ENCODE peak calls at places on chromosomes 1 and 21, in five cellular contexts. One of them, this sample, is unnamed.

GRCh38 chr1:51736702-51737101 is 119.8 kb downstream of the OSBPL9 start:
- DNase-seq in cardiac muscle cell: peak; percentile 78
- DNase-seq in neural progenitor cell: no peak
- DNase-seq in fibroblast of mammary gland: peak; percentile 79
- DNase-seq in lower leg skin: no peak
- DNase-seq in this sample: peak; percentile 50

GRCh38 chr1:234645474-234645953 is 35.5 kb upstream of the IRF2BP2 start:
- DNase-seq in lower leg skin: no peak
- DNase-seq in cardiac muscle cell: no peak
- DNase-seq in fibroblast of mammary gland: peak; percentile 42
- DNase-seq in neural progenitor cell: no peak
- DNase-seq in this sample: no peak

GRCh38 chr1:22774483-22775182 is 64.0 kb downstream of the EPHB2 start:
- DNase-seq in lower leg skin: no peak
- DNase-seq in cardiac muscle cell: no peak
- DNase-seq in neural progenitor cell: no peak
- DNase-seq in fibroblast of mammary gland: no peak
- DNase-seq in this sample: no peak

GRCh38 chr1:183804382-183804781 is 538 bp upstream of the RGL1 start:
- DNase-seq in cardiac muscle cell: no peak
- DNase-seq in lower leg skin: peak; percentile 86
- DNase-seq in neural progenitor cell: peak; percentile 29
- DNase-seq in fibroblast of mammary gland: no peak
- DNase-seq in this sample: no peak

GRCh38 chr1:206507395-206508129 is at the start of gene RASSF5:
- DNase-seq in cardiac muscle cell: peak; percentile 84
- DNase-seq in lower leg skin: peak; percentile 97
- DNase-seq in neural progenitor cell: peak; percentile 81
- DNase-seq in fibroblast of mammary gland: no peak
- DNase-seq in this sample: peak; percentile 66

GRCh38 chr1:62337535-62337784 is 18.2 kb upstream of the KANK4 start:
- DNase-seq in fibroblast of mammary gland: no peak
- DNase-seq in cardiac muscle cell: no peak
- DNase-seq in lower leg skin: no peak
- DNase-seq in neural progenitor cell: no peak
- DNase-seq in this sample: no peak

GRCh38 chr1:171343727-171344472 is 29.9 kb downstream of the FMO4 start:
- DNase-seq in neural progenitor cell: no peak
- DNase-seq in fibroblast of mammary gland: peak; percentile 14
- DNase-seq in cardiac muscle cell: no peak
- DNase-seq in lower leg skin: no peak
- DNase-seq in this sample: no peak

GRCh38 chr21:31974454-31974985 is 101.7 kb downstream of the HUNK start:
- DNase-seq in lower leg skin: peak; percentile 82
- DNase-seq in cardiac muscle cell: no peak
- DNase-seq in fibroblast of mammary gland: no peak
- DNase-seq in neural progenitor cell: peak; percentile 67
- DNase-seq in this sample: no peak

GRCh38 chr21:45334591-45335081 is 46.9 kb upstream of the POFUT2 start:
- DNase-seq in fibroblast of mammary gland: no peak
- DNase-seq in lower leg skin: no peak
- DNase-seq in neural progenitor cell: no peak
- DNase-seq in cardiac muscle cell: no peak
- DNase-seq in this sample: no peak

GRCh38 chr1:26923711-26924110 is 2.2 kb downstream of the NUDC start:
- DNase-seq in lower leg skin: no peak
- DNase-seq in fibroblast of mammary gland: peak; percentile 19
- DNase-seq in neural progenitor cell: no peak
- DNase-seq in cardiac muscle cell: no peak
- DNase-seq in this sample: no peak

GRCh38 chr1:175015243-175015642 is 8.0 kb downstream of the MRPS14 start:
- DNase-seq in neural progenitor cell: no peak
- DNase-seq in lower leg skin: no peak
- DNase-seq in cardiac muscle cell: no peak
- DNase-seq in fibroblast of mammary gland: peak; percentile 60
- DNase-seq in this sample: peak; percentile 75

GRCh38 chr1:166136252-166136651 is 30.5 kb downstream of the FAM78B start:
- DNase-seq in cardiac muscle cell: no peak
- DNase-seq in neural progenitor cell: no peak
- DNase-seq in fibroblast of mammary gland: no peak
- DNase-seq in lower leg skin: no peak
- DNase-seq in this sample: no peak

GRCh38 chr21:14911351-14911750 is 153.4 kb downstream of the NRIP1 start:
- DNase-seq in fibroblast of mammary gland: no peak
- DNase-seq in lower leg skin: no peak
- DNase-seq in neural progenitor cell: no peak
- DNase-seq in cardiac muscle cell: no peak
- DNase-seq in this sample: no peak

GRCh38 chr1:214573386-214574358 is 22.3 kb upstream of the PTPN14 start:
- DNase-seq in cardiac muscle cell: no peak
- DNase-seq in lower leg skin: no peak
- DNase-seq in fibroblast of mammary gland: peak; percentile 50
- DNase-seq in neural progenitor cell: no peak
- DNase-seq in this sample: no peak

GRCh38 chr1:201172336-201172735 is 18.1 kb upstream of the TMEM9 start:
- DNase-seq in cardiac muscle cell: peak; percentile 43
- DNase-seq in neural progenitor cell: no peak
- DNase-seq in fibroblast of mammary gland: no peak
- DNase-seq in lower leg skin: peak; percentile 52
- DNase-seq in this sample: no peak

GRCh38 chr1:169834869-169835268 is 40.2 kb upstream of the METTL18 start:
- DNase-seq in fibroblast of mammary gland: no peak
- DNase-seq in lower leg skin: no peak
- DNase-seq in neural progenitor cell: no peak
- DNase-seq in cardiac muscle cell: no peak
- DNase-seq in this sample: no peak

GRCh38 chr1:25658791-25659431 is 42.3 kb downstream of the MAN1C1 start:
- DNase-seq in cardiac muscle cell: no peak
- DNase-seq in lower leg skin: peak; percentile 72
- DNase-seq in fibroblast of mammary gland: peak; percentile 8
- DNase-seq in neural progenitor cell: no peak
- DNase-seq in this sample: no peak

GRCh38 chr1:110787328-110788071 is 85.4 kb upstream of the CD53 start:
- DNase-seq in fibroblast of mammary gland: no peak
- DNase-seq in cardiac muscle cell: no peak
- DNase-seq in lower leg skin: no peak
- DNase-seq in neural progenitor cell: no peak
- DNase-seq in this sample: no peak

GRCh38 chr1:47533176-47534039 is 95.6 kb downstream of the FOXD2 start:
- DNase-seq in neural progenitor cell: peak; percentile 94
- DNase-seq in cardiac muscle cell: peak; percentile 50
- DNase-seq in fibroblast of mammary gland: peak; percentile 53
- DNase-seq in lower leg skin: peak; percentile 87
- DNase-seq in this sample: peak; percentile 66

GRCh38 chr1:9231648-9232332 is 2.8 kb upstream of the H6PD start:
- DNase-seq in fibroblast of mammary gland: peak; percentile 56
- DNase-seq in lower leg skin: no peak
- DNase-seq in neural progenitor cell: no peak
- DNase-seq in cardiac muscle cell: no peak
- DNase-seq in this sample: no peak

GRCh38 chr1:98385691-98386090 is 275.8 kb upstream of the SNX7 start:
- DNase-seq in neural progenitor cell: no peak
- DNase-seq in lower leg skin: no peak
- DNase-seq in fibroblast of mammary gland: peak; percentile 33
- DNase-seq in cardiac muscle cell: no peak
- DNase-seq in this sample: no peak

GRCh38 chr21:18449586-18449985 is 46.0 kb upstream of the TMPRSS15 start:
- DNase-seq in fibroblast of mammary gland: peak; percentile 19
- DNase-seq in lower leg skin: no peak
- DNase-seq in neural progenitor cell: no peak
- DNase-seq in cardiac muscle cell: no peak
- DNase-seq in this sample: no peak

GRCh38 chr1:96236156-96236739 is 485.3 kb upstream of the PTBP2 start:
- DNase-seq in lower leg skin: no peak
- DNase-seq in fibroblast of mammary gland: peak; percentile 81
- DNase-seq in cardiac muscle cell: peak; percentile 52
- DNase-seq in neural progenitor cell: peak; percentile 56
- DNase-seq in this sample: peak; percentile 80

GRCh38 chr1:33337994-33338494 is 17.1 kb upstream of the A3GALT2 start:
- DNase-seq in cardiac muscle cell: no peak
- DNase-seq in neural progenitor cell: no peak
- DNase-seq in lower leg skin: no peak
- DNase-seq in fibroblast of mammary gland: peak; percentile 85
- DNase-seq in this sample: peak; percentile 91

GRCh38 chr1:33341190-33341589 is 20.3 kb upstream of the A3GALT2 start:
- DNase-seq in fibroblast of mammary gland: peak; percentile 86
- DNase-seq in lower leg skin: no peak
- DNase-seq in cardiac muscle cell: no peak
- DNase-seq in neural progenitor cell: no peak
- DNase-seq in this sample: peak; percentile 45

GRCh38 chr1:33338495-33339211 is 17.8 kb upstream of the A3GALT2 start:
- DNase-seq in lower leg skin: peak; percentile 88
- DNase-seq in fibroblast of mammary gland: peak; percentile 97
- DNase-seq in neural progenitor cell: peak; percentile 94
- DNase-seq in cardiac muscle cell: peak; percentile 28
- DNase-seq in this sample: peak; percentile 99

GRCh38 chr1:33342041-33342723 is 21.3 kb upstream of the A3GALT2 start:
- DNase-seq in lower leg skin: peak; percentile 94
- DNase-seq in fibroblast of mammary gland: peak; percentile 99
- DNase-seq in cardiac muscle cell: no peak
- DNase-seq in neural progenitor cell: peak; percentile 90
- DNase-seq in this sample: peak; percentile 99

DNA sequence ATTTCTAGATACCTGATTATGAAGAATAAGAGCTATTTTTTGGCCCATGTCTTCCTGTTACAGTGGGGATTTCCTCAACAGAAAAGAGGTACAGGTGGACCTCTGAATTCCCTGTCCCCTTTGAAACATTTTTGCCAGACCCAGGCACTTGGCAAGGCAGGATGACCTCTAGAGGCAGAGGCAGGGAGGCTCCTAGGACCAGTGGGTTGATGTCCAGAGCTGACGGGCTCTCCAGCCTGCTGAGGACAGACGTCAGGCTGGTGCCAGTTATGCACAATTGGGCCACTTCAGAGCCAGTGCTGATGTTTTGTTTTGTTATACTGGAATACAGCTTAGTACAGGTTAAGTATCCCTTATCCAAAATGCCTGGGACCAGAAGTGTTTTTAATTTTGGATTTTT is 18.5 kb upstream of the A3GALT2 start:
- DNase-seq in lower leg skin: no peak
- DNase-seq in cardiac muscle cell: no peak
- DNase-seq in fibroblast of mammary gland: peak; percentile 56
- DNase-seq in neural progenitor cell: peak; percentile 59
- DNase-seq in this sample: peak; percentile 37
- TF ChIP-seq CTCF in lower leg skin: no peak
- TF ChIP-seq CTCF in cardiac muscle cell: peak; percentile 38
- TF ChIP-seq CTCF in fibroblast of mammary gland: peak; percentile 40
- TF ChIP-seq CTCF in neural progenitor cell: peak; percentile 40
- TF ChIP-seq CTCF in this sample: peak; percentile 34

GRCh38 chr1:46058936-46059335 is 73.5 kb downstream of the PIK3R3 start:
- DNase-seq in neural progenitor cell: no peak
- DNase-seq in lower leg skin: no peak
- DNase-seq in fibroblast of mammary gland: no peak
- DNase-seq in cardiac muscle cell: no peak
- DNase-seq in this sample: no peak

GRCh38 chr1:46061146-46061545 is 71.3 kb downstream of the PIK3R3 start:
- DNase-seq in cardiac muscle cell: no peak
- DNase-seq in neural progenitor cell: no peak
- DNase-seq in fibroblast of mammary gland: no peak
- DNase-seq in lower leg skin: no peak
- DNase-seq in this sample: no peak

GRCh38 chr1:46065405-46065804 is 67.0 kb downstream of the PIK3R3 start:
- DNase-seq in cardiac muscle cell: no peak
- DNase-seq in fibroblast of mammary gland: no peak
- DNase-seq in neural progenitor cell: no peak
- DNase-seq in lower leg skin: no peak
- DNase-seq in this sample: no peak

GRCh38 chr1:46064708-46065107 is 67.7 kb downstream of the PIK3R3 start:
- DNase-seq in lower leg skin: no peak
- DNase-seq in neural progenitor cell: no peak
- DNase-seq in cardiac muscle cell: no peak
- DNase-seq in fibroblast of mammary gland: no peak
- DNase-seq in this sample: no peak

GRCh38 chr1:46062651-46063319 is 69.6 kb downstream of the PIK3R3 start:
- DNase-seq in cardiac muscle cell: no peak
- DNase-seq in fibroblast of mammary gland: peak; percentile 24
- DNase-seq in neural progenitor cell: no peak
- DNase-seq in lower leg skin: no peak
- DNase-seq in this sample: peak; percentile 73
- H3K4me3 ChIP-seq in cardiac muscle cell: no peak overlapping the region
- H3K4me3 ChIP-seq in fibroblast of mammary gland: no peak overlapping the region
- H3K4me3 ChIP-seq in neural progenitor cell: no peak overlapping the region
- H3K4me3 ChIP-seq in lower leg skin: no peak overlapping the region
- H3K4me3 ChIP-seq in this sample: peak overlapping the region; percentile 53

GRCh38 chr1:68448365-68448764 is 1.4 kb downstream of the RPE65 start:
- DNase-seq in lower leg skin: no peak
- DNase-seq in fibroblast of mammary gland: no peak
- DNase-seq in neural progenitor cell: no peak
- DNase-seq in cardiac muscle cell: no peak
- DNase-seq in this sample: no peak
- TF ChIP-seq CTCF in lower leg skin: no peak
- TF ChIP-seq CTCF in fibroblast of mammary gland: no peak
- TF ChIP-seq CTCF in neural progenitor cell: peak; percentile 26
- TF ChIP-seq CTCF in cardiac muscle cell: no peak
- TF ChIP-seq CTCF in this sample: no peak

DNA sequence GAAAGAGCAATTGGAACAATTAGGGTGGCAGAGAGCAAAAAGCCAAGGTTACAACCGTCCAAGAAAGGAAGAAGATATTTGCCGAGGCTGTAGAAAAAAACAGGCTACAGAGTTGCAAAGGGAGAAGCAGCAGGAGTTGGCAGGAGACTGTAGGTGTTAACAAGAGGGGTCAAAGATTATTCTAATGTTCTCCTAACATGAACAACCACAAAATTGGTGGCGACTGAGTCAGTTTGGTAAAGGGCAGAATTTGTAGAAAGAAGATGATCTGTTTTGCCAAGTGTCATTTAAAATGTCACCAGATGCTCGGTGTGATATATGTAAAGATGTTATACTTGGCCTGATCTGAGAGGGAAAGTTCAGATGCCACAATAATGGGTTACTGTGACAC is 401 bp upstream of the PRUNE1 start:
- DNase-seq in fibroblast of mammary gland: no peak
- DNase-seq in lower leg skin: no peak
- DNase-seq in cardiac muscle cell: no peak
- DNase-seq in neural progenitor cell: no peak
- DNase-seq in this sample: no peak
- H3K4me3 ChIP-seq in fibroblast of mammary gland: peak overlapping the region; percentile 12
- H3K4me3 ChIP-seq in lower leg skin: no peak overlapping the region
- H3K4me3 ChIP-seq in cardiac muscle cell: peak overlapping the region; percentile 59
- H3K4me3 ChIP-seq in neural progenitor cell: peak overlapping the region; percentile 76
- H3K4me3 ChIP-seq in this sample: peak overlapping the region; percentile 87

DNA sequence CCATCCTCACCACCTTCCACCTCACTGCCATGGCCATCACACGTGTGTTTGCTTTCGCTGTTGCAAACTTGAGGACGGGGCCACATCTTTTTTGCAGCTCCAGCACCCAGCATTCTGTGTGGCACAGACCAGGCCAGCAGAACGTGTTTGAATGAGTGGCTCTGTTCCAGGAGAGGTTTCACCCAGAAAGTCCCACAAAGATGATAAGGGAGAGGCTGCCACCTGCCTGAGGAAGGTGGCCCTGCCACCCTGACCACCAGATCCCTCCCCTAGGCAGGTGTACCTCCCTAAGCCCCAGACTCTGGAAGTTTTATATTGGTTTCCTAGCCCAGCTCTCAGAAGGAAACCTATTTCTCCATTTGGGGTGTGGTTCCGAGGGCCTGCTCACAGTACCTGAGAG is 252.1 kb downstream of the KAZN start:
- DNase-seq in lower leg skin: no peak
- DNase-seq in cardiac muscle cell: peak; percentile 2
- DNase-seq in fibroblast of mammary gland: no peak
- DNase-seq in neural progenitor cell: no peak
- DNase-seq in this sample: no peak
- TF ChIP-seq CTCF in lower leg skin: no peak
- TF ChIP-seq CTCF in cardiac muscle cell: no peak
- TF ChIP-seq CTCF in fibroblast of mammary gland: no peak
- TF ChIP-seq CTCF in neural progenitor cell: peak; percentile 36
- TF ChIP-seq CTCF in this sample: no peak

GRCh38 chr1:204706838-204707509 is 21.4 kb upstream of the LRRN2 start:
- DNase-seq in lower leg skin: no peak
- DNase-seq in neural progenitor cell: peak; percentile 80
- DNase-seq in cardiac muscle cell: no peak
- DNase-seq in fibroblast of mammary gland: no peak
- DNase-seq in this sample: no peak
- H3K4me3 ChIP-seq in lower leg skin: no peak overlapping the region
- H3K4me3 ChIP-seq in neural progenitor cell: no peak overlapping the region
- H3K4me3 ChIP-seq in cardiac muscle cell: no peak overlapping the region
- H3K4me3 ChIP-seq in fibroblast of mammary gland: no peak overlapping the region
- H3K4me3 ChIP-seq in this sample: no peak overlapping the region